ENCODE peak calls at places on chromosomes 6 and 20, in ten cellular contexts. Z, N, X, K, B, R, L, D, H and F are unnamed samples.

GRCh38 chr6:37230104-37230503 is 27.5 kb upstream of the TBC1D22B start:
- DNase-seq in Z (no peak), N (no peak), X (no peak), K (no peak), B (no peak), R (no peak), L (no peak), D (no peak), H (no peak), F (no peak)

GRCh38 chr6:78999737-79000136 is 78.3 kb downstream of the PHIP start:
- DNase-seq in Z (no peak), N (no peak), X (no peak), K (no peak), B (no peak), R (no peak), L (no peak), D (no peak), H (no peak), F (peak; percentile 1)

GRCh38 chr6:73699656-73700055 is 3.7 kb downstream of the CD109 start:
- DNase-seq in Z (no peak), N (no peak), X (no peak), K (no peak), B (no peak), R (no peak), L (no peak), D (no peak), H (no peak), F (no peak)

GRCh38 chr6:167462913-167463312 is 138.0 kb downstream of the TTLL2 start:
- DNase-seq in Z (no peak), N (no peak), X (no peak), K (no peak), B (no peak), R (no peak), L (no peak), D (no peak), H (no peak), F (no peak)

GRCh38 chr6:75196051-75196743 is 9.7 kb downstream of the COL12A1 start:
- DNase-seq in Z (peak; percentile 11), N (no peak), X (no peak), K (peak; percentile 57), B (no peak), R (no peak), L (no peak), D (no peak), H (no peak), F (no peak)

GRCh38 chr6:167842457-167842856 is 15.7 kb downstream of the AFDN start:
- DNase-seq in Z (no peak), N (no peak), X (no peak), K (no peak), B (no peak), R (no peak), L (no peak), D (no peak), H (no peak), F (no peak)

GRCh38 chr6:144052488-144052887 is 42.9 kb downstream of the SF3B5 start:
- DNase-seq in Z (no peak), N (no peak), X (no peak), K (no peak), B (no peak), R (no peak), L (no peak), D (no peak), H (no peak), F (no peak)

GRCh38 chr20:50594231-50594590 is 84.0 kb downstream of the PTPN1 start:
- DNase-seq in Z (no peak), N (no peak), X (no peak), K (no peak), B (no peak), R (no peak), L (no peak), D (no peak), H (no peak), F (no peak)

GRCh38 chr6:79630883-79631799 is at the start of gene SH3BGRL2:
- DNase-seq in Z (peak; percentile 98), N (peak; percentile 90), X (no peak), K (peak; percentile 63), B (peak; percentile 40), R (no peak), L (peak; percentile 91), D (peak; percentile 8), H (peak; percentile 94), F (peak; percentile 11)